ENCODE peak calls at places on chromosomes 1 and 21, in eight cellular contexts. One of them, this sample, is unnamed.

GRCh38 chr1:201456499-201457309 is 12.3 kb downstream of the PHLDA3 start:
- DNase-seq in neural progenitor cell: peak
- DNase-seq in type B pancreatic cell: no peak
- DNase-seq in ureter: peak
- DNase-seq in right cardiac atrium: peak
- DNase-seq in renal cortical epithelial cell: peak
- DNase-seq in activated T-helper 2 cell treated with anti-CD3 and anti-CD28 coated beads, Interferon-gamma antibody, Interleukin-2, Interleukin-4, amounts not matched to agents 10 μg/mL and 5 μg/mL and 100 μg/mL, durations not matched to agents 14 hours and 24 hours and 36 hours: no peak
- DNase-seq in effector CD4-positive, alpha-beta T cell: no peak
- DNase-seq in this sample: peak

GRCh38 chr1:153568367-153569099 is 2.9 kb upstream of the S100A2 start:
- DNase-seq in neural progenitor cell: peak
- DNase-seq in type B pancreatic cell: peak
- DNase-seq in ureter: peak
- DNase-seq in right cardiac atrium: peak
- DNase-seq in renal cortical epithelial cell: peak
- DNase-seq in activated T-helper 2 cell treated with anti-CD3 and anti-CD28 coated beads, Interferon-gamma antibody, Interleukin-2, Interleukin-4, amounts not matched to agents 10 μg/mL and 5 μg/mL and 100 μg/mL, durations not matched to agents 14 hours and 24 hours and 36 hours: peak
- DNase-seq in effector CD4-positive, alpha-beta T cell: peak
- DNase-seq in this sample: peak

GRCh38 chr1:185695299-185695698 is 38.9 kb upstream of the HMCN1 start:
- DNase-seq in neural progenitor cell: no peak
- DNase-seq in type B pancreatic cell: no peak
- DNase-seq in ureter: no peak
- DNase-seq in right cardiac atrium: no peak
- DNase-seq in renal cortical epithelial cell: no peak
- DNase-seq in activated T-helper 2 cell treated with anti-CD3 and anti-CD28 coated beads, Interferon-gamma antibody, Interleukin-2, Interleukin-4, amounts not matched to agents 10 μg/mL and 5 μg/mL and 100 μg/mL, durations not matched to agents 14 hours and 24 hours and 36 hours: no peak
- DNase-seq in effector CD4-positive, alpha-beta T cell: no peak
- DNase-seq in this sample: peak

GRCh38 chr1:229430761-229431269 is 3.1 kb downstream of the ACTA1 start:
- DNase-seq in neural progenitor cell: peak
- DNase-seq in type B pancreatic cell: no peak
- DNase-seq in ureter: no peak
- DNase-seq in right cardiac atrium: peak
- DNase-seq in renal cortical epithelial cell: no peak
- DNase-seq in activated T-helper 2 cell treated with anti-CD3 and anti-CD28 coated beads, Interferon-gamma antibody, Interleukin-2, Interleukin-4, amounts not matched to agents 10 μg/mL and 5 μg/mL and 100 μg/mL, durations not matched to agents 14 hours and 24 hours and 36 hours: peak
- DNase-seq in effector CD4-positive, alpha-beta T cell: peak
- DNase-seq in this sample: no peak

GRCh38 chr1:193322218-193322617 is 135.8 kb upstream of the B3GALT2 start:
- DNase-seq in neural progenitor cell: no peak
- DNase-seq in type B pancreatic cell: no peak
- DNase-seq in ureter: no peak
- DNase-seq in right cardiac atrium: no peak
- DNase-seq in renal cortical epithelial cell: peak
- DNase-seq in activated T-helper 2 cell treated with anti-CD3 and anti-CD28 coated beads, Interferon-gamma antibody, Interleukin-2, Interleukin-4, amounts not matched to agents 10 μg/mL and 5 μg/mL and 100 μg/mL, durations not matched to agents 14 hours and 24 hours and 36 hours: no peak
- DNase-seq in effector CD4-positive, alpha-beta T cell: no peak
- DNase-seq in this sample: no peak

GRCh38 chr1:15384301-15384901 is 25.3 kb upstream of the EFHD2 start:
- DNase-seq in neural progenitor cell: peak
- DNase-seq in type B pancreatic cell: no peak
- DNase-seq in ureter: no peak
- DNase-seq in right cardiac atrium: no peak
- DNase-seq in renal cortical epithelial cell: peak
- DNase-seq in activated T-helper 2 cell treated with anti-CD3 and anti-CD28 coated beads, Interferon-gamma antibody, Interleukin-2, Interleukin-4, amounts not matched to agents 10 μg/mL and 5 μg/mL and 100 μg/mL, durations not matched to agents 14 hours and 24 hours and 36 hours: no peak
- DNase-seq in effector CD4-positive, alpha-beta T cell: no peak
- DNase-seq in this sample: no peak

GRCh38 chr1:115056395-115056798 is 26.8 kb downstream of the TSHB start:
- DNase-seq in neural progenitor cell: peak
- DNase-seq in type B pancreatic cell: no peak
- DNase-seq in ureter: no peak
- DNase-seq in right cardiac atrium: peak
- DNase-seq in renal cortical epithelial cell: peak
- DNase-seq in activated T-helper 2 cell treated with anti-CD3 and anti-CD28 coated beads, Interferon-gamma antibody, Interleukin-2, Interleukin-4, amounts not matched to agents 10 μg/mL and 5 μg/mL and 100 μg/mL, durations not matched to agents 14 hours and 24 hours and 36 hours: no peak
- DNase-seq in effector CD4-positive, alpha-beta T cell: no peak
- DNase-seq in this sample: no peak

GRCh38 chr1:231970684-231971083 is 344.1 kb downstream of the DISC1 start:
- DNase-seq in neural progenitor cell: no peak
- DNase-seq in type B pancreatic cell: no peak
- DNase-seq in ureter: no peak
- DNase-seq in right cardiac atrium: no peak
- DNase-seq in renal cortical epithelial cell: no peak
- DNase-seq in activated T-helper 2 cell treated with anti-CD3 and anti-CD28 coated beads, Interferon-gamma antibody, Interleukin-2, Interleukin-4, amounts not matched to agents 10 μg/mL and 5 μg/mL and 100 μg/mL, durations not matched to agents 14 hours and 24 hours and 36 hours: no peak
- DNase-seq in effector CD4-positive, alpha-beta T cell: no peak
- DNase-seq in this sample: no peak

GRCh38 chr1:226637147-226637935 is 88.8 kb downstream of the STUM start:
- DNase-seq in neural progenitor cell: peak
- DNase-seq in type B pancreatic cell: no peak
- DNase-seq in ureter: no peak
- DNase-seq in right cardiac atrium: peak
- DNase-seq in renal cortical epithelial cell: no peak
- DNase-seq in activated T-helper 2 cell treated with anti-CD3 and anti-CD28 coated beads, Interferon-gamma antibody, Interleukin-2, Interleukin-4, amounts not matched to agents 10 μg/mL and 5 μg/mL and 100 μg/mL, durations not matched to agents 14 hours and 24 hours and 36 hours: no peak
- DNase-seq in effector CD4-positive, alpha-beta T cell: peak
- DNase-seq in this sample: no peak

GRCh38 chr1:29504266-29504665 is 267.9 kb downstream of the PTPRU start:
- DNase-seq in neural progenitor cell: no peak
- DNase-seq in type B pancreatic cell: no peak
- DNase-seq in ureter: no peak
- DNase-seq in right cardiac atrium: no peak
- DNase-seq in renal cortical epithelial cell: no peak
- DNase-seq in activated T-helper 2 cell treated with anti-CD3 and anti-CD28 coated beads, Interferon-gamma antibody, Interleukin-2, Interleukin-4, amounts not matched to agents 10 μg/mL and 5 μg/mL and 100 μg/mL, durations not matched to agents 14 hours and 24 hours and 36 hours: no peak
- DNase-seq in effector CD4-positive, alpha-beta T cell: no peak
- DNase-seq in this sample: peak

GRCh38 chr1:4512622-4513021 is 141.8 kb upstream of the AJAP1 start:
- DNase-seq in neural progenitor cell: no peak
- DNase-seq in type B pancreatic cell: no peak
- DNase-seq in ureter: no peak
- DNase-seq in right cardiac atrium: peak
- DNase-seq in renal cortical epithelial cell: no peak
- DNase-seq in activated T-helper 2 cell treated with anti-CD3 and anti-CD28 coated beads, Interferon-gamma antibody, Interleukin-2, Interleukin-4, amounts not matched to agents 10 μg/mL and 5 μg/mL and 100 μg/mL, durations not matched to agents 14 hours and 24 hours and 36 hours: no peak
- DNase-seq in effector CD4-positive, alpha-beta T cell: no peak
- DNase-seq in this sample: no peak

GRCh38 chr1:213335084-213335483 is 284.0 kb downstream of the RPS6KC1 start:
- DNase-seq in neural progenitor cell: no peak
- DNase-seq in type B pancreatic cell: no peak
- DNase-seq in ureter: no peak
- DNase-seq in right cardiac atrium: no peak
- DNase-seq in renal cortical epithelial cell: no peak
- DNase-seq in activated T-helper 2 cell treated with anti-CD3 and anti-CD28 coated beads, Interferon-gamma antibody, Interleukin-2, Interleukin-4, amounts not matched to agents 10 μg/mL and 5 μg/mL and 100 μg/mL, durations not matched to agents 14 hours and 24 hours and 36 hours: no peak
- DNase-seq in effector CD4-positive, alpha-beta T cell: no peak
- DNase-seq in this sample: no peak

GRCh38 chr1:67350783-67351182 is 43.1 kb downstream of the IL12RB2 start:
- DNase-seq in neural progenitor cell: no peak
- DNase-seq in type B pancreatic cell: no peak
- DNase-seq in ureter: no peak
- DNase-seq in right cardiac atrium: no peak
- DNase-seq in renal cortical epithelial cell: no peak
- DNase-seq in activated T-helper 2 cell treated with anti-CD3 and anti-CD28 coated beads, Interferon-gamma antibody, Interleukin-2, Interleukin-4, amounts not matched to agents 10 μg/mL and 5 μg/mL and 100 μg/mL, durations not matched to agents 14 hours and 24 hours and 36 hours: no peak
- DNase-seq in effector CD4-positive, alpha-beta T cell: no peak
- DNase-seq in this sample: no peak

GRCh38 chr1:226603976-226604845 is 55.6 kb downstream of the STUM start:
- DNase-seq in neural progenitor cell: peak
- DNase-seq in type B pancreatic cell: no peak
- DNase-seq in ureter: no peak
- DNase-seq in right cardiac atrium: peak
- DNase-seq in renal cortical epithelial cell: no peak
- DNase-seq in activated T-helper 2 cell treated with anti-CD3 and anti-CD28 coated beads, Interferon-gamma antibody, Interleukin-2, Interleukin-4, amounts not matched to agents 10 μg/mL and 5 μg/mL and 100 μg/mL, durations not matched to agents 14 hours and 24 hours and 36 hours: no peak
- DNase-seq in effector CD4-positive, alpha-beta T cell: no peak
- DNase-seq in this sample: no peak

GRCh38 chr1:7436056-7437005 is 334.8 kb upstream of the VAMP3 start:
- DNase-seq in neural progenitor cell: no peak
- DNase-seq in type B pancreatic cell: no peak
- DNase-seq in ureter: no peak
- DNase-seq in right cardiac atrium: no peak
- DNase-seq in renal cortical epithelial cell: no peak
- DNase-seq in activated T-helper 2 cell treated with anti-CD3 and anti-CD28 coated beads, Interferon-gamma antibody, Interleukin-2, Interleukin-4, amounts not matched to agents 10 μg/mL and 5 μg/mL and 100 μg/mL, durations not matched to agents 14 hours and 24 hours and 36 hours: no peak
- DNase-seq in effector CD4-positive, alpha-beta T cell: no peak
- DNase-seq in this sample: no peak

GRCh38 chr1:201098992-201099391 is 13.2 kb downstream of the CACNA1S start:
- DNase-seq in neural progenitor cell: no peak
- DNase-seq in type B pancreatic cell: no peak
- DNase-seq in ureter: no peak
- DNase-seq in right cardiac atrium: no peak
- DNase-seq in renal cortical epithelial cell: no peak
- DNase-seq in activated T-helper 2 cell treated with anti-CD3 and anti-CD28 coated beads, Interferon-gamma antibody, Interleukin-2, Interleukin-4, amounts not matched to agents 10 μg/mL and 5 μg/mL and 100 μg/mL, durations not matched to agents 14 hours and 24 hours and 36 hours: no peak
- DNase-seq in effector CD4-positive, alpha-beta T cell: no peak
- DNase-seq in this sample: no peak

GRCh38 chr1:198933506-198933905 is 294.7 kb downstream of the PTPRC start:
- DNase-seq in neural progenitor cell: no peak
- DNase-seq in type B pancreatic cell: no peak
- DNase-seq in ureter: no peak
- DNase-seq in right cardiac atrium: no peak
- DNase-seq in renal cortical epithelial cell: no peak
- DNase-seq in activated T-helper 2 cell treated with anti-CD3 and anti-CD28 coated beads, Interferon-gamma antibody, Interleukin-2, Interleukin-4, amounts not matched to agents 10 μg/mL and 5 μg/mL and 100 μg/mL, durations not matched to agents 14 hours and 24 hours and 36 hours: no peak
- DNase-seq in effector CD4-positive, alpha-beta T cell: no peak
- DNase-seq in this sample: peak

GRCh38 chr21:16079830-16080229 is 350.0 kb downstream of the USP25 start:
- DNase-seq in neural progenitor cell: no peak
- DNase-seq in type B pancreatic cell: no peak
- DNase-seq in ureter: no peak
- DNase-seq in right cardiac atrium: no peak
- DNase-seq in renal cortical epithelial cell: peak
- DNase-seq in activated T-helper 2 cell treated with anti-CD3 and anti-CD28 coated beads, Interferon-gamma antibody, Interleukin-2, Interleukin-4, amounts not matched to agents 10 μg/mL and 5 μg/mL and 100 μg/mL, durations not matched to agents 14 hours and 24 hours and 36 hours: no peak
- DNase-seq in effector CD4-positive, alpha-beta T cell: no peak
- DNase-seq in this sample: peak

GRCh38 chr1:171486048-171486519 is 754 bp downstream of the PRRC2C start:
- DNase-seq in neural progenitor cell: no peak
- DNase-seq in type B pancreatic cell: no peak
- DNase-seq in ureter: peak
- DNase-seq in right cardiac atrium: no peak
- DNase-seq in renal cortical epithelial cell: peak
- DNase-seq in activated T-helper 2 cell treated with anti-CD3 and anti-CD28 coated beads, Interferon-gamma antibody, Interleukin-2, Interleukin-4, amounts not matched to agents 10 μg/mL and 5 μg/mL and 100 μg/mL, durations not matched to agents 14 hours and 24 hours and 36 hours: peak
- DNase-seq in effector CD4-positive, alpha-beta T cell: peak
- DNase-seq in this sample: peak

GRCh38 chr1:51491166-51491981 is 27.7 kb downstream of the EPS15 start:
- DNase-seq in neural progenitor cell: no peak
- DNase-seq in type B pancreatic cell: no peak
- DNase-seq in ureter: no peak
- DNase-seq in right cardiac atrium: no peak
- DNase-seq in renal cortical epithelial cell: no peak
- DNase-seq in activated T-helper 2 cell treated with anti-CD3 and anti-CD28 coated beads, Interferon-gamma antibody, Interleukin-2, Interleukin-4, amounts not matched to agents 10 μg/mL and 5 μg/mL and 100 μg/mL, durations not matched to agents 14 hours and 24 hours and 36 hours: no peak
- DNase-seq in effector CD4-positive, alpha-beta T cell: no peak
- DNase-seq in this sample: peak

GRCh38 chr1:83583351-83584014 is 415.4 kb downstream of the TTLL7 start:
- DNase-seq in neural progenitor cell: peak
- DNase-seq in type B pancreatic cell: no peak
- DNase-seq in ureter: no peak
- DNase-seq in right cardiac atrium: no peak
- DNase-seq in renal cortical epithelial cell: no peak
- DNase-seq in activated T-helper 2 cell treated with anti-CD3 and anti-CD28 coated beads, Interferon-gamma antibody, Interleukin-2, Interleukin-4, amounts not matched to agents 10 μg/mL and 5 μg/mL and 100 μg/mL, durations not matched to agents 14 hours and 24 hours and 36 hours: no peak
- DNase-seq in effector CD4-positive, alpha-beta T cell: no peak
- DNase-seq in this sample: peak

This sample was measured in DMS53.